ENCODE peak calls at places on chromosome 5, in six cellular contexts. G is adrenal gland, T is suprapubic skin, W is HepG2, D is A549, R is ovary. P is an unnamed sample.

GRCh38 chr5:72388652-72389051 is 68.5 kb downstream of the PTCD2 start:
- DNase-seq in W (no peak), D (no peak), R (no peak), G (no peak), T (no peak), P (no peak)

GRCh38 chr5:23289162-23289561 is 218.2 kb upstream of the PRDM9 start:
- DNase-seq in W (no peak), G (no peak), R (no peak), T (no peak), D (no peak), P (no peak)

GRCh38 chr5:36599986-36600779 is 6.2 kb upstream of the SLC1A3 start:
- DNase-seq in W (no peak), D (no peak), T (no peak), R (no peak), G (no peak), P (no peak)

GRCh38 chr5:79236364-79236969 is 536 bp downstream of the JMY start:
- DNase-seq in W (no peak), D (peak), T (peak), G (peak), R (no peak), P (no peak)

GRCh38 chr5:36982146-36982545 is 105.6 kb downstream of the NIPBL start:
- DNase-seq in T (no peak), G (no peak), W (no peak), D (no peak), R (no peak), P (no peak)

GRCh38 chr5:181181650-181182565 is 23.1 kb downstream of the TRIM7 start:
- DNase-seq in W (peak), G (peak), T (no peak), R (no peak), D (peak), P (peak)

GRCh38 chr5:132094393-132095076 is 20.9 kb downstream of the CSF2 start:
- DNase-seq in D (peak), T (peak), G (no peak), R (no peak), W (peak), P (no peak)

GRCh38 chr5:29389993-29390392 is 1803.5 kb upstream of the CDH6 start:
- DNase-seq in G (no peak), D (no peak), T (no peak), W (no peak), R (no peak), P (no peak)

GRCh38 chr5:159120446-159120845 is 20.7 kb upstream of the EBF1 start:
- DNase-seq in D (no peak), T (no peak), R (no peak), W (no peak), G (no peak), P (no peak)

GRCh38 chr5:54098267-54098666 is 212.1 kb downstream of the ARL15 start:
- DNase-seq in W (no peak), T (no peak), D (no peak), G (no peak), R (no peak), P (no peak)

GRCh38 chr5:127909078-127909477 is 174.5 kb upstream of the SLC12A2 start:
- DNase-seq in W (peak), G (peak), D (peak), T (no peak), R (no peak), P (no peak)

GRCh38 chr5:148915224-148915803 is 88.9 kb downstream of the ADRB2 start:
- DNase-seq in T (no peak), D (no peak), R (no peak), G (no peak), W (no peak), P (no peak)

GRCh38 chr5:78592735-78593386 is 55.7 kb downstream of the LHFPL2 start:
- DNase-seq in T (no peak), W (no peak), R (no peak), D (no peak), G (no peak), P (no peak)

GRCh38 chr5:126274396-126274795 is 148.8 kb upstream of the GRAMD2B start:
- DNase-seq in D (no peak), W (no peak), T (no peak), R (no peak), G (no peak), P (no peak)

GRCh38 chr5:119011186-119011585 is 22.8 kb upstream of the DTWD2 start:
- DNase-seq in D (no peak), W (no peak), T (no peak), G (no peak), R (no peak), P (no peak)

GRCh38 chr5:165460911-165461310 is 1955.5 kb downstream of the MAT2B start:
- DNase-seq in T (no peak), W (no peak), R (no peak), G (no peak), D (no peak), P (no peak)

GRCh38 chr5:137072376-137073174 is 426.6 kb downstream of the SPOCK1 start:
- DNase-seq in G (peak), D (no peak), W (no peak), T (no peak), R (no peak), P (no peak)

GRCh38 chr5:160175438-160176218 is 53.7 kb upstream of the FABP6 start:
- DNase-seq in G (peak), T (no peak), W (no peak), D (no peak), R (peak), P (no peak)

GRCh38 chr5:124512236-124512635 is 234.2 kb downstream of the ZNF608 start:
- DNase-seq in R (no peak), G (no peak), T (no peak), D (no peak), W (no peak), P (no peak)

GRCh38 chr5:170596482-170596881 is 92.7 kb downstream of the KCNIP1 start:
- DNase-seq in R (no peak), G (no peak), T (no peak), W (no peak), D (no peak), P (no peak)

GRCh38 chr5:87169300-87169991 is 98.2 kb upstream of the RASA1 start:
- DNase-seq in W (no peak), G (no peak), D (no peak), R (no peak), T (no peak), P (no peak)

DNA sequence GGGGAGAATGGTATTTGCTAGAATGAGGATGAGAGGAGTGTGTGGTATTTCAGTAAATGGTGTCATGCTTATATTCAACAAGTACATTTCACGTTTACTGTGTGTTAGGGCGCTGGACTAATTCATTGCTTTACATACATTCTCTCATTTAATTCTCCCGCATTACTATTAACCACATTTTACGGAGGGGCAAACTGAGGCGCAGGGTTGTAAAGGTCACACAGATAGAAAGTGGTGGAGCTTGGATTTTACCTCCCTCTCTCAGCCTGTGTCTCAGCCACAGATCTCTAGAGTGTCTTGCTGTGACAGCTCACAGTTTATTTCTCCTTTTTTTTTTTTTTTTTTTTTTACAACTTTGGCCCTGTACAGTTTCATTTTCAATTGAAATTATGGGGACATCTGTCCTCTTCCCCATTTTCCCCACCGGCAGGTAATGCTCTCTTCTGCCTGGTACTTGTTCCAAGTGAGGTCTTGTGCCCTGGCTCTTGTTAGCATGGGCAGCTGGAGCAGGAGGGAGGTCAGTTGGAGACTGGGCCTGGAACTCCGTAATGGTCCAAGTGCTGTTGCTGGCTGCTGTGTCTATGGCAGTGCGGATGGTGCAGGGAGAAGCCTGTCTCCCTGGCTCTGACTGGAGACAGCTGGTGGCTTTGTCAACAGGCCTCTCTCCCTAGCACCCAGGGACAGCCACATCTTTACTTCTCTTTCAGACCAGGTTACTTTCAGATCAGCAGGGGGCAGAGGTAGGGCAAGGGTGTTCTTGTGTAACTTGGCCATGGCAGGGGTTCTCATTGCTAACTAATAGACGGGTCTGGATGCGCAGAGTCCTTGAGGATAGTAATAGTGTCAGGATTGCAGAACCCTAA is 20.5 kb upstream of the NDST1 start:
- DNase-seq in W (peak), D (peak), T (no peak), G (no peak), R (no peak), P (peak)
- TF ChIP-seq POLR2A in W (peak), D (no peak), T (no peak), G (peak), R (no peak), P (no peak)

DNA sequence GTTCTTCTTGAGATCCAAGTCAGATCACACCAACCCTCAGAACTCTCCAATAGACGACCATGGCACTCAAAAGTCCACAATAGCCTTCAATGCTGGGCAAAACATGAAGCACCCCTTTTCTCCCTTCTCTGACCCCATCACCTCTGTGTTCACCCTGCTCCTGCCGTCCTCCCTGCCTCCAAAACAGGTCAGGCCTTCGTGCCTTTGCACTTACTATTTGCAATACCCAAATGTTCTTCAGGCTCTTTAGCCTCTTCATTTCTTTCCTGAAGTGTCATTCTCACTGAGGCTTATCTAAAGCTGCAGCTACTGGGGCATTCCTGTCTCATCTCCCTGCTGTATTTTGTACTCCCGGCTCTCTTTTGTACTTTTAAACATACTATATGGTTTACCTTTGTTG is 2.0 kb upstream of the ROPN1L start:
- DNase-seq in D (no peak), T (no peak), R (no peak), G (no peak), W (no peak), P (no peak)
- TF ChIP-seq POLR2A in D (no peak), T (no peak), R (no peak), G (no peak), W (no peak), P (no peak)

DNA sequence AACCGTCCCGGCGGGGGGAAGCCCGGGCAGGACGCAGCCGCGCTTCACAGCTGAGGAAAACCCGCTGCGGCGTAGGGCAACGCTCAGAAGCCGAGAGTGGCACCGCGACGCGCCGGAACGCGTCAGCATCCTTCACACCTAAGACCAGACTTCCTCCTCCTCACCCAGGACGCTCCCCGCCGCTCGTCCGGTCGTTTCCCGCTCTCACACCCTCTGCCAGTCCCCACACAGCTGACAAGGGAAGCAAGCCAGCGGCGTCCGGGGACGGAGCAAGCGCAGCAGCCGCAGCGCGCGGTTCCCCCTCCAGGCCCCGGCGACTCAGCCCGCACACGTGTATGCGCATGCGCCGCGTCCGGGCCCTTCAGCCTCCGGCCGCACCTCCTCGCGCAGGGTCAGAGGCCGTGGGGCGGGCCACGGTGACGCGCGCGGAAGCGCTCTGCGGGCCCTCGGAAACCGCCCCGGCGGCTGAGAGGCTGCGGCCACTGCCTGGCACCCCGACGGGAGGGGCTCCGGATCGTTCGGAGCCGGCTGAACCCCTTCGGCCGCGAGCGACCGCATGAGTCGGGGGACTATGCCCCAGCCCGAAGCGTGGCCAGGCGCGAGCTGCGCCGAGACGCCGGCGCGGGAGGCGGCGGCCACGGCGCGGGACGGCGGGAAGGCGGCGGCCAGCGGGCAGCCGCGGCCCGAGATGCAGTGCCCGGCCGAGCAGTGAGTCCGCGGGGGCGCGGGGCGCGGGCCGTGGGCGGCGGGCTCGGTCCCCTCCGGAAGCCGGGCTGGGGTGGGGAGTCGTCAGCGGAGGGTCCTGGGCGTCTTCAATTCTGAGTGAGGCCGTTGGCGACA is at the start of gene OTULIN:
- DNase-seq in T (peak), G (peak), D (peak), R (peak), W (peak), P (peak)
- TF ChIP-seq POLR2A in T (peak), G (peak), D (peak), R (peak), W (peak), P (no peak)

DNA sequence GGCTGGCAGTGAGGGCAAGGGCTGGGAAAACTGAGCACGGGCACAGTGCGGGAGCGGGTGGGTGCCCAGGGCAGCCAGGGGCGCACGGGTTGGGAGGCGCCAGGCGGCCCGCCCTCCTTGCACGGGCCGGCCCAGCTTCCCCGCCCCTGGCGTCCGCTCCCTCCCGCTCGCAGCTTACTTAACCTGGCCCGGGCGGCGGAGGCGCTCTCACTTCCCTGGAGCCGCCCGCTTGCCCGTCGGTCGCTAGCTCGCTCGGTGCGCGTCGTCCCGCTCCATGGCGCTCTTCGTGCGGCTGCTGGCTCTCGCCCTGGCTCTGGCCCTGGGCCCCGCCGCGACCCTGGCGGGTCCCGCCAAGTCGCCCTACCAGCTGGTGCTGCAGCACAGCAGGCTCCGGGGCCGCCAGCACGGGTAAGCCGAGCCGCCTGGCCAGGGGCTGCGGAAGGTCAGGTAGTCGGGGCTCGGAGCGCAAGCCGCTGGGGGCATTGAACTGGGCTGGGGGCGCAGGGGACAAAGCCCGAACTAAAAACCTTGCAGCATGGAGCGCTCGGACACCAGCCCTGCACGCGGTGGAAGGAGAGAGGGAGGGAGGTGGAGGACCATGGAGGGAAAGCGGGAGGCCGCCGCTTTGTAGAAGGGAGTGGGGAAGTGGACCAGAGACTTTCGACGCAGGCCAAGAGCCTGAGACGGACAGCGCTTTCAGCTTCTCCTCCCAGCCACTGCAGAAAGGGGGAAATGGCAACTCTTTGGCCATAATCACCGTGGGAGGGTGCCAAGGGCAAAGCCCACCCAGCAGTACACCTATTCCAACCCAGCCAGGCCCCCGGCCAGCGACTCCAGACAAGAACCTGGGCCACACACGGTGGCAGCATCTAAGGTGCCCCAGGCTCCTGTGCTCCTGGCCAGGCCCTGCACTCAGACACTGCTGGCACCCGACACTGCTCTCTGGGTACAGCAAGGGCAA is at the start of gene TGFBI:
- DNase-seq in W (peak), D (peak), G (peak), R (peak), T (peak), P (peak)
- TF ChIP-seq POLR2A in W (peak), D (peak), G (peak), R (no peak), T (no peak), P (no peak)

GRCh38 chr5:6632931-6633468 is at the start of the genes NSUN2 and SRD5A1:
- DNase-seq in G (peak), W (peak), R (peak), D (peak), T (peak), P (peak)
- TF ChIP-seq POLR2A in G (peak), W (peak), R (peak), D (peak), T (peak), P (no peak)

DNA sequence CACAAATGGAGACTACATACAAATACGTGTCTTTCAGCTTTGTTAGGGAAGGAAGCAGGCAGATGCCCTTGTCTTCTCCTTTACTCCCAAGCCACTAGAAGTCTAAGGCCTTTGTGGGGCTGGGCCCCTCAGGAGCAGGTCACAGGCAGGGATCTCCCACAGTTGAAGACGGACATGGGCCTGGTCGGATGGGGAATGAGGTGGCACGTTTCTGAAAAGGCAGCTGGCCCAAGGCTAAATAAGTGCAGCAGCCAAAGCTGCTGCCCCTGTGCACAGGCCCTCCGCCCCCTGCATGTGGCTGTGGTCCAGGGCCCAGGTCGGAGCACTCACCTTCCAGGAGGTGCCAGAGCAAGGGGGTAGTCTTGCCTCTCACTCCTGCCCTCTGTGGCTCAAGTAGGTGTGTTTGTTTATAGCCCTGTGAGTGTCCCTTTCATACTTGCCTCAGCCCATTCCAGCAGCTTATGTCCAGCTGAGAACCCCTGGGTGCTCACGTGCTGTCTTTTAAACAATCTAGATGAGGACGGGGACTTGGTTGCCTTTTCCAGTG is 1.8 kb downstream of the SQSTM1 start:
- DNase-seq in R (no peak), G (peak), T (no peak), D (no peak), W (no peak), P (no peak)
- TF ChIP-seq POLR2A in R (no peak), G (peak), T (no peak), D (peak), W (no peak), P (no peak)

DNA sequence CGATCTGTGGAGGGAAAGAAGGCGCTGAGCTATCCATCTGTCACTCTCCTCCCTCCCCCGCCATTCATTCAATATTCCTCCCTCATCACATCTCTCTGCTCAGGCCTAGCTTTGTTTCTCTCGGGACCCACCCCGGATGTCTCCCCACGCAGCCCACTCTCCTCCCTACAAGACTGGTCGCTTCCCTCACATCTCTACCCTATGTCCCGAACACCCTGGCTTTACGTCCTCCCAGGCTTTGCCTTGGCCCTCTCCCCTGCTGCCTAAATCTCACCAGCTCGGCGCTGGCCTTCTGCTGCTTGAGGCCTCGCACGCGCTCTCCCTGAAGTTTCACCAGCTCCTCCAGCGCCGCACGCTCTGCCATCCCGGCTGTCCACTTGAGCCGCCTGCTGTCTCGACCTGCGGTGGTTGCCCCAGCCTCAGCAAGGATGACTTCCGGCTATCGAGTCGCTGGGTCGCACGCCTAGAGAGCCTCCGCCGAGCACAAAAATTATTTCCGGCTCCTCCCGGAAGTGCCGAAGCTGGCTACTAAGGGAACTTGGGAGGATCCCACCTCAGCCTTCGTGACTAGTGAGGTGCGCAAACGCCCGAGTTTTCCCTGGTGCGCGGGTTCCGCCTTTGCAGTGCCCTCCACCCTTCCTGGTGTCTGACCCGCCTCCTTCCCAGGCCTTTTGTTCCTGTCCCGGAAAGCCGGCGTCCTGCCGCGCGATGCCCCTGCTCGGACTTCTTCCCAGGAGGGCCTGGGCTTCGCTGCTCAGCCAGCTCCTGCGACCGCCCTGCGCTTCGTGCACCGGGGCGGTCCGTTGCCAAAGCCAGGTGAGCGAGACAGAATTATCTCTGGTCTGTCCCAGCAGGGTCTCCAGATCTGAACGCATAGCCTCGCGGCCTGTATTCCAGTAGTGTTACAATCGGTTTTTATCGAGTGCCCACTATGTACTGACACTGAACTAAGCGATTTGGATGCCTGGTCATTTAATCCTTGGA is at the start of the genes HARS1 and HARS2:
- DNase-seq in W (peak), D (peak), G (peak), R (peak), T (peak), P (peak)
- TF ChIP-seq POLR2A in W (peak), D (peak), G (peak), R (peak), T (no peak), P (no peak)

P was measured in stomach.